ENCODE peak calls at places on chromosomes 3 and 15, in six cellular contexts. Z is T follicular helper cell, C is cardiac fibroblast, O is NCI-H2171 treated with DMSO at 0.1 percent for 48 hours, U is NCI-H2081 treated with DMSO at 0.1 percent for 48 hours, H is NB4. M is an unnamed sample.

GRCh38 chr3:129383292-129383860 is 45.1 kb downstream of the EFCAB12 start:
- DNase-seq in Z (peak), C (peak), O (peak), U (peak), H (peak), M (peak)

GRCh38 chr15:70376031-70376928 is 278.6 kb upstream of the TLE3 start:
- DNase-seq in Z (no peak), C (no peak), O (peak), U (no peak), H (no peak), M (no peak)

GRCh38 chr3:154730221-154730620 is 300.2 kb upstream of the GPR149 start:
- DNase-seq in Z (no peak), C (no peak), O (no peak), U (peak), H (no peak), M (no peak)

GRCh38 chr15:29675791-29676301 is 146.4 kb downstream of the TJP1 start:
- DNase-seq in Z (no peak), C (no peak), O (no peak), U (no peak), H (no peak), M (no peak)

GRCh38 chr3:102302020-102302419 is 132.8 kb upstream of the ZPLD1 start:
- DNase-seq in Z (no peak), C (no peak), O (no peak), U (no peak), H (no peak), M (no peak)

GRCh38 chr3:44712455-44713075 is at the start of gene ZNF502:
- DNase-seq in Z (peak), C (peak), O (peak), U (peak), H (peak), M (peak)

GRCh38 chr3:65044401-65044800 is 356.6 kb upstream of the ADAMTS9 start:
- DNase-seq in Z (no peak), C (no peak), O (no peak), U (no peak), H (no peak), M (no peak)

GRCh38 chr3:47152578-47152977 is 11.3 kb downstream of the SETD2 start:
- DNase-seq in Z (no peak), C (peak), O (no peak), U (no peak), H (peak), M (no peak)

GRCh38 chr15:67747949-67748348 is 77.4 kb upstream of the SKOR1 start:
- DNase-seq in Z (no peak), C (no peak), O (no peak), U (no peak), H (no peak), M (no peak)

GRCh38 chr3:61575893-61576292 is 14.5 kb downstream of the PTPRG start:
- DNase-seq in Z (no peak), C (no peak), O (no peak), U (no peak), H (no peak), M (no peak)

GRCh38 chr3:126422121-126422520 is 27.4 kb downstream of the CFAP100 start:
- DNase-seq in Z (no peak), C (no peak), O (no peak), U (no peak), H (no peak), M (no peak)

GRCh38 chr3:123365450-123366143 is 83.3 kb downstream of the ADCY5 start:
- DNase-seq in Z (no peak), C (no peak), O (peak), U (no peak), H (peak), M (no peak)

GRCh38 chr3:16055606-16056209 is 118.8 kb upstream of the GALNT15 start:
- DNase-seq in Z (no peak), C (no peak), O (no peak), U (no peak), H (no peak), M (no peak)

GRCh38 chr15:47817825-47818681 is 100.7 kb downstream of the SEMA6D start:
- DNase-seq in Z (no peak), C (no peak), O (no peak), U (no peak), H (no peak), M (no peak)

GRCh38 chr3:63940389-63940757 is 28.2 kb upstream of the SCAANT1 start:
- DNase-seq in Z (no peak), C (peak), O (no peak), U (no peak), H (no peak), M (no peak)

GRCh38 chr15:100713163-100713867 is 110.9 kb downstream of the ASB7 start:
- DNase-seq in Z (no peak), C (peak), O (no peak), U (no peak), H (no peak), M (peak)

GRCh38 chr15:74376226-74376625 is 8.8 kb upstream of the CYP11A1 start:
- DNase-seq in Z (no peak), C (no peak), O (no peak), U (no peak), H (no peak), M (no peak)

GRCh38 chr3:156981005-156981404 is 154.9 kb downstream of the LEKR1 start:
- DNase-seq in Z (no peak), C (no peak), O (no peak), U (no peak), H (no peak), M (no peak)

GRCh38 chr3:187850256-187851010 is 105.2 kb upstream of the BCL6 start:
- DNase-seq in Z (no peak), C (peak), O (no peak), U (no peak), H (peak), M (no peak)

GRCh38 chr3:13140596-13140995 is 67.4 kb upstream of the IQSEC1 start:
- DNase-seq in Z (no peak), C (no peak), O (no peak), U (no peak), H (no peak), M (no peak)

GRCh38 chr15:81914734-81915234 is 131.0 kb downstream of the MEX3B start:
- DNase-seq in Z (no peak), C (peak), O (peak), U (no peak), H (no peak), M (peak)

GRCh38 chr15:75420698-75421097 is 30.8 kb downstream of the SIN3A start:
- DNase-seq in Z (no peak), C (peak), O (no peak), U (no peak), H (no peak), M (no peak)

GRCh38 chr15:79505956-79506355 is 73.8 kb downstream of the MINAR1 start:
- DNase-seq in Z (no peak), C (no peak), O (no peak), U (no peak), H (no peak), M (no peak)

GRCh38 chr3:42970976-42971772 is 7.9 kb upstream of the GASK1A start:
- DNase-seq in Z (no peak), C (no peak), O (no peak), U (no peak), H (no peak), M (no peak)

GRCh38 chr15:62631325-62631724 is 411.2 kb upstream of the TPM1 start:
- DNase-seq in Z (no peak), C (no peak), O (no peak), U (no peak), H (no peak), M (no peak)

GRCh38 chr15:68166847-68167246 is 38.3 kb downstream of the CALML4 start:
- DNase-seq in Z (no peak), C (no peak), O (no peak), U (no peak), H (no peak), M (no peak)

GRCh38 chr3:25556504-25556903 is 108.2 kb downstream of the TOP2B start:
- DNase-seq in Z (no peak), C (no peak), O (no peak), U (no peak), H (peak), M (no peak)

GRCh38 chr3:146585156-146585555 is 20.0 kb downstream of the PLSCR5 start:
- DNase-seq in Z (no peak), C (no peak), O (no peak), U (no peak), H (no peak), M (no peak)

GRCh38 chr3:53583161-53583690 is 88.8 kb downstream of the CACNA1D start:
- DNase-seq in Z (no peak), C (no peak), O (no peak), U (no peak), H (no peak), M (no peak)

GRCh38 chr15:47442366-47442765 is 274.9 kb upstream of the SEMA6D start:
- DNase-seq in Z (no peak), C (no peak), O (no peak), U (no peak), H (no peak), M (no peak)

GRCh38 chr3:58994746-58995330 is 55.0 kb downstream of the CFAP20DC start:
- DNase-seq in Z (no peak), C (peak), O (peak), U (no peak), H (peak), M (peak)

GRCh38 chr15:65804252-65804931 is 12.3 kb upstream of the DENND4A start:
- DNase-seq in Z (no peak), C (peak), O (no peak), U (no peak), H (peak), M (no peak)

M was measured in MG63.